ENCODE peak calls at places on chromosomes 7 and 10, in six cellular contexts. L is Panc1, K is GM23338, T is tibial artery, A is PC-3, Q is B cell. W is an unnamed sample.

GRCh38 chr7:16026253-16027020 is 340.0 kb upstream of the MEOX2 start:
- DNase-seq in L (no peak), T (no peak), A (no peak), K (no peak), Q (no peak), W (peak)

GRCh38 chr10:119274519-119275045 is 67.2 kb downstream of the GRK5 start:
- DNase-seq in L (no peak), Q (no peak), K (no peak), T (no peak), A (no peak), W (no peak)

GRCh38 chr7:96167424-96167823 is 154.5 kb downstream of the SLC25A13 start:
- DNase-seq in K (no peak), Q (no peak), T (no peak), A (no peak), L (no peak), W (no peak)

GRCh38 chr7:12090757-12091134 is 120.3 kb upstream of the TMEM106B start:
- DNase-seq in Q (no peak), T (no peak), A (no peak), K (no peak), L (no peak), W (no peak)

GRCh38 chr7:43071604-43072003 is 40.8 kb upstream of the HECW1 start:
- DNase-seq in L (no peak), A (peak), T (no peak), Q (no peak), K (peak), W (peak)

GRCh38 chr7:95686109-95686508 is 86.2 kb upstream of the DYNC1I1 start:
- DNase-seq in K (peak), A (peak), Q (peak), L (peak), T (peak), W (peak)

GRCh38 chr7:22210355-22210754 is 146.6 kb downstream of the RAPGEF5 start:
- DNase-seq in A (no peak), Q (no peak), K (no peak), L (no peak), T (no peak), W (no peak)

GRCh38 chr10:95661818-95662217 is 5.3 kb upstream of the ALDH18A1 start:
- DNase-seq in Q (no peak), T (no peak), L (no peak), K (no peak), A (no peak), W (no peak)

GRCh38 chr10:81848514-81848913 is 26.5 kb upstream of the NRG3 start:
- DNase-seq in K (peak), A (no peak), T (no peak), Q (no peak), L (no peak), W (no peak)

GRCh38 chr7:23373151-23374004 is 74.2 kb downstream of the MALSU1 start:
- DNase-seq in L (no peak), A (peak), T (no peak), K (no peak), Q (peak), W (no peak)

GRCh38 chr10:79176052-79176501 is 107.3 kb downstream of the ZMIZ1 start:
- DNase-seq in A (no peak), K (no peak), Q (no peak), T (no peak), L (no peak), W (no peak)

GRCh38 chr7:94393251-94393758 is 1.4 kb upstream of the COL1A2 start:
- DNase-seq in A (no peak), Q (no peak), T (no peak), K (peak), L (no peak), W (no peak)

GRCh38 chr7:30183712-30184372 is 49.1 kb downstream of the MTURN start:
- DNase-seq in L (no peak), K (no peak), T (no peak), Q (no peak), A (peak), W (no peak)

GRCh38 chr10:79391231-79392019 is 44.2 kb downstream of the PPIF start:
- DNase-seq in L (no peak), T (peak), K (no peak), A (no peak), Q (peak), W (no peak)

GRCh38 chr7:107404740-107405537 is 64.9 kb upstream of the GPR22 start:
- DNase-seq in Q (no peak), K (peak), A (peak), L (no peak), T (no peak), W (no peak)

GRCh38 chr7:95213809-95214492 is 110.4 kb downstream of the PON1 start:
- DNase-seq in A (no peak), T (peak), Q (no peak), L (no peak), K (no peak), W (peak)

GRCh38 chr7:55469271-55469681 is 103.0 kb downstream of the VOPP1 start:
- DNase-seq in A (no peak), L (no peak), T (no peak), Q (no peak), K (no peak), W (no peak)

GRCh38 chr10:6766061-6766460 is 186.0 kb upstream of the PRKCQ start:
- DNase-seq in Q (no peak), L (no peak), A (no peak), K (no peak), T (no peak), W (peak)

DNA sequence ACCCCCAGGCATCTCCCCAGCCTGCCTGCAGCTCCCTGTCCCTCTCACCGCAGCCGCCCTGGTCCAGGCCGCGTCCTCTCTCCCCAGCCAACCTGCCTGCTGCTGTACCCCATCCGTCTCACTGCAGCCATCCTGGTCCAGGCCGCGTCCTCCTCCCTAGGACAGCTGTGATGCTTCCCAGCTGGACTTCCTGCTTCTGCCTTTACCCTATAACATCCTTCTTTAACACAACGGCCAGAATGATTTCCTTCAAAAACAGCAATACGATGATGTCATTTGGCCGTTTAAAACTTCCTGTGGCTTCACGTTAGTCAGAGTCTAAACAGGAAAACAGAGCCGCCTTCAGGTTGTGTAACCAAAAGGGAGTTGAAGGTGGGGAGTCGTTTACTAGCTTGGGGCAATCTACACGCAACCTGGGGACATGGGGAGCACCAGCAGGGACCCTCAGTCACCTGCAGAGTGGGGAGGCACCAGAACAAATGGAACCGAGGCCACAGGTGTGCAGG is 32.2 kb upstream of the ZFAND2A start:
- DNase-seq in T (no peak), A (peak), L (no peak), Q (no peak), K (no peak), W (peak)
- TF ChIP-seq CTCF in T (no peak), A (peak), L (no peak), Q (no peak), K (no peak), W (no peak)

DNA sequence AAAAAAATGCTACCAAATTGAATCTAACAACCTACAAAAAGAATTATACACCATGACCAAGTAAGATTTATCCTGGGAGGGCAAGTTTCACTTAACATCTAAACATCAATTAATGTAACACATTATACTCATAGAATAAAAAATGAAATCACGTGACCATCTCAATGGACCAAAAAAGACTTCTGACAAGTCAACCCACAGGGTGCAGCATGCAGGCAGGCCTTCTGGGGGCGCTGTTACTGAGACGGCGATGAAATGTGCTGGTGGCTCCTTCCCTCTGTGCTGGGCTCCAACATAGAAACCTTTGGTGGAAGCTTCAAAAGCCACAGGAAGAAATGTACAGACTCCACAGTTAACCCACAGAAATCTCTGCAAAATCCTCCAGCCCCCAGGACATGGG is 103.1 kb downstream of the INHBA start:
- DNase-seq in T (no peak), A (no peak), K (peak), Q (no peak), L (no peak), W (no peak)
- TF ChIP-seq CTCF in T (no peak), A (peak), K (peak), Q (no peak), L (peak), W (peak)

GRCh38 chr10:10259013-10259412 is 758.7 kb upstream of the CELF2 start:
- DNase-seq in Q (no peak), K (peak), L (no peak), A (no peak), T (no peak), W (no peak)
- TF ChIP-seq CTCF in Q (no peak), K (peak), L (no peak), A (no peak), T (no peak), W (no peak)

GRCh38 chr7:35512716-35513115 is 182.2 kb downstream of the HERPUD2 start:
- DNase-seq in K (no peak), Q (no peak), L (no peak), T (no peak), A (no peak), W (no peak)

GRCh38 chr7:35505031-35505430 is 189.9 kb downstream of the HERPUD2 start:
- DNase-seq in A (no peak), L (no peak), K (peak), Q (no peak), T (no peak), W (no peak)

GRCh38 chr7:35504365-35504764 is 190.6 kb downstream of the HERPUD2 start:
- DNase-seq in K (no peak), Q (no peak), A (no peak), L (no peak), T (no peak), W (no peak)

GRCh38 chr7:35513192-35513591 is 181.7 kb downstream of the HERPUD2 start:
- DNase-seq in T (no peak), Q (no peak), L (no peak), A (no peak), K (no peak), W (no peak)

DNA sequence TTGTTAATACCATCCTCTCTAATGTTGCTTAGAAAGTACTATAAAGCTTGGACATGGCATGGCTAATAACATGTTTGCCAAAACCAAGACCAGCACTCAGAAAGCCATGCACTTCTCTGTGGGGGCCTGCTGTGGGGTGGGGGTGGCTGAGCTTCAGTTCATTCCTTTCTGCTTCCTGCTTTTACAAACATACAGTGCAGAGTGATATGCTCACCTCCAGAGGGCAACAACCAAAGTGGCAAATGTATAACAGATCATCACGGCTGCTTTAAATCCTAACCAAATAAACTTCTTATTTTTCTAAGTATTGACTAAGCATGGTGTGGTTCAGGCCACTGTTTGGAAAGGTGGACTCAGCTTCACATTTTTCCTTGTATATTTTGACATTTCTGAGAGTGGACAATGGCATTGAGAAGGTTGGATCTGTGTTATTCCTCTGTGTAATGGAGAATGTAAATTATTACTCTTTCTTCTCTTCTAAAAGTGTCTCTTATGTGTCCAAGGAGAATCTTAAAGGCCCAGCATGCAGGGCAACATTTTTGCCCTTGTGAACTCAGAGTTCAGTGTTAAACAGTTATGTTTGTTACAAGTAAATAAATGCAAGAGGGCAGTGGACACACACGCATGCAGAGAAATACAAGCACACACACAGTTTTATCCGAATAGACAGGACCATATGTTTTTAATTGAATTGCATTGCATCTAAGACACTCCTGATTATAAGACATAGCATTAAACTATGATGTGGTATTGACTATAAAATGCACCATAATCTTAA is 186.1 kb downstream of the HERPUD2 start:
- DNase-seq in T (no peak), A (peak), L (no peak), Q (no peak), K (no peak), W (no peak)
- TF ChIP-seq CTCF in T (no peak), A (peak), L (peak), Q (no peak), K (peak), W (no peak)

GRCh38 chr7:150820578-150821198 is 20.1 kb downstream of the TMEM176A start:
- DNase-seq in L (no peak), K (no peak), A (no peak), T (no peak), Q (no peak), W (no peak)
- TF ChIP-seq CTCF in L (no peak), K (no peak), A (no peak), T (no peak), Q (no peak), W (no peak)

DNA sequence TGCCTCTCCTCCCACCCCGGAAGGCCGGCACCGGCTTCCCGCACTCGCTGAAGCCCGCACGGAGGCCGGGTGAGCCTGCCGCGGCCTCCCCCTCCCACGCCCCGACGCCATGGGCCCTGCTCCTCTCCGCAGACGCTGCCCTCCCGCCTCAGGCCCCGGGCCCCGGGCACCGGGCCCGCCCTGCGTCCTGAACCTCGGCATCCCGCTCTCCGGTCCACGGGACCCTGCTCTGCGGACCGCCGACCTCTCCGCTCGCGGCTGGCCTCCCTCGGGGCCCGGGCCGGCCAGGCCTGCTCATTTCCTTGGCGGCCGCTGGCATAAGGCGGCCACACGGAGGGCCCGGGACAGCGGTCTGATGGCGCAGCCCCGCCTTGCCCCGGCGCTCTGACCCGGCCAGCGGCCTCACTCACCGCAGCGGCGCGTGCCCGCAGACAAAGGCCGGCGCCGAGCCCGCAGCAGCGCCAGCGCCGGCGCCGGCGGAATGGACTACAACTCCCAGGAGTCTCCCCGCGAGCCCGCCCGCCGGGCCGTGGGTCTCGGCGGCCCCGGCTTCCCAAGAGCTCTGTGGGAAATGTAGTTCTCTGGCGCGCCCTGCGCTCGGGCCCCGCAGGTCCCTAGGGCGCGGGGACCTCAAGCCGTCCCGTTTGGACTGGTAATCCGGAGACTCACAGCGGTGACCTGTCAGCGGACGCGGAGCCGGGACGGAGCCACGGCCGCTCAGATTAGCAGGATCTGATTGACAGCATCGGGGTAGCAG is at the start of gene ZNF32:
- DNase-seq in A (peak), L (peak), K (peak), T (peak), Q (peak), W (peak)
- TF ChIP-seq CTCF in A (no peak), L (no peak), K (no peak), T (no peak), Q (no peak), W (no peak)

GRCh38 chr10:101226888-101227736 is 2.2 kb downstream of the LBX1 start:
- DNase-seq in Q (peak), L (no peak), K (peak), T (no peak), A (no peak), W (no peak)

GRCh38 chr10:101229275-101230184 is at the start of gene LBX1:
- DNase-seq in A (no peak), K (peak), Q (no peak), L (no peak), T (no peak), W (no peak)

GRCh38 chr10:101227765-101228681 is 1.2 kb downstream of the LBX1 start:
- DNase-seq in L (no peak), T (no peak), K (peak), Q (no peak), A (no peak), W (no peak)

GRCh38 chr10:101230185-101230917 is 1.1 kb upstream of the LBX1 start:
- DNase-seq in Q (peak), T (no peak), A (no peak), L (no peak), K (peak), W (no peak)

DNA sequence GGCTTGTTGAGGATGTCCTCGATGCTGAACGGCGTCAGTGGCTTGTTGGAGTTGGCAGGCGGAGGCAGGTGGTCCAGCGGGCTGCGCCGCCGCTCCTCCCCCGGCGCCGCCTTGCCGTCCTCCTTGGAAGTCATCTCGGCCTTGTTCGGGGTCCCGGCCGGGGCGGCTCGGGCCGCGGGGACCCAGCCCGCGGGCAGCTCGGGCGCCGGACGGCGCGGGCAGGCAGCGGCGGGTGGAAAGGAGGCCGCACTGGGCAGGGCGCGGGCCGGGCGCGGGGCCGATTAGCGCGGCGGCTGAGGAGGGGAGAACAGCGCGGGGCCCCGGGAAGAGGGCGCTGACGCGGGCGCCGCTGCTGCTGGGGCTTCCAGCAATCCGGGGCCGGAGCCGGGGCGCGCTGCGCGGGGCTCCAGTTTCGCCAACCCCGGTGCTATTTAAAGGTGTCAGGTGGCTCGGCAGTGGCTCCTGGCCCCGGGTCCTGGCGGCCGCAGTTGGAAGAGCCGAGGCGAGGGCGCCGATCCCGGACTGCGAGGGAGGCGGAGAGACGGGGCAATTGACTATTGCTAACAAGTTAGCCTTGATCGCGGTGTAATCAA is 485 bp downstream of the LBX1 start:
- DNase-seq in Q (peak), T (no peak), L (no peak), K (peak), A (no peak), W (no peak)
- TF ChIP-seq CTCF in Q (no peak), T (no peak), L (no peak), K (no peak), A (no peak), W (no peak)